ENCODE peak calls at places on chromosomes 1 and 21, in ten cellular contexts. J is A549, N is WTC11, B is omental fat pad, K is progenitor cell of endocrine pancreas, W is PC-3, S is right lobe of liver, V is NB4, F is HFF-Myc, O is cardiac muscle cell. H is an unnamed sample.

GRCh38 chr21:29077651-29078090 is 4.2 kb upstream of the CCT8 start:
- DNase-seq in V (no peak), J (peak), S (no peak), W (peak), N (no peak), F (no peak), B (no peak), O (no peak), K (no peak), H (no peak)

GRCh38 chr1:158024737-158025136 is 31.3 kb downstream of the KIRREL1 start:
- DNase-seq in N (no peak), W (no peak), K (no peak), S (no peak), F (no peak), O (no peak), V (peak), B (no peak), J (no peak), H (no peak)

GRCh38 chr1:7670334-7671145 is 100.6 kb upstream of the VAMP3 start:
- DNase-seq in S (no peak), O (no peak), J (no peak), B (no peak), F (no peak), K (no peak), V (no peak), N (no peak), W (no peak), H (no peak)

GRCh38 chr1:118716775-118717174 is 271.4 kb downstream of the TBX15 start:
- DNase-seq in K (no peak), V (peak), O (peak), W (peak), B (no peak), N (no peak), F (no peak), S (no peak), J (no peak), H (no peak)

GRCh38 chr1:76144233-76144632 is 69.7 kb downstream of the ST6GALNAC3 start:
- DNase-seq in F (no peak), O (no peak), W (no peak), B (no peak), K (no peak), J (no peak), V (no peak), N (no peak), S (no peak), H (no peak)

GRCh38 chr1:17539526-17540254 is at the start of gene ARHGEF10L:
- DNase-seq in K (peak), J (no peak), B (no peak), N (no peak), S (no peak), O (peak), W (no peak), F (no peak), V (no peak), H (no peak)

GRCh38 chr1:45929257-45929687 is 125.9 kb downstream of the MAST2 start:
- DNase-seq in S (no peak), W (peak), K (no peak), V (peak), N (peak), B (no peak), J (peak), F (no peak), O (peak), H (no peak)

GRCh38 chr1:158798531-158798930 is 17.5 kb upstream of the OR6N2 start:
- DNase-seq in F (no peak), V (no peak), B (no peak), O (no peak), K (no peak), W (peak), J (no peak), N (no peak), S (no peak), H (no peak)

GRCh38 chr1:247849616-247850015 is 7.4 kb upstream of the TRIM58 start:
- DNase-seq in W (peak), O (no peak), J (no peak), S (no peak), B (no peak), K (no peak), V (no peak), F (no peak), N (no peak), H (no peak)

GRCh38 chr1:157107702-157108101 is 8.1 kb upstream of the ETV3L start:
- DNase-seq in O (no peak), N (no peak), B (no peak), K (no peak), F (no peak), S (no peak), W (no peak), J (no peak), V (peak), H (no peak)

GRCh38 chr1:205648212-205648910 is 16.6 kb upstream of the ELK4 start:
- DNase-seq in W (no peak), K (no peak), V (no peak), S (no peak), O (peak), B (no peak), F (no peak), N (no peak), J (no peak), H (no peak)

GRCh38 chr1:6691507-6691906 is 10.1 kb downstream of the DNAJC11 start:
- DNase-seq in N (no peak), B (no peak), F (no peak), S (no peak), J (no peak), O (no peak), V (no peak), K (no peak), W (no peak), H (no peak)

GRCh38 chr1:68116643-68117235 is 66.3 kb upstream of the DIRAS3 start:
- DNase-seq in J (peak), O (peak), K (peak), F (no peak), W (peak), N (peak), S (peak), B (peak), V (peak), H (peak)

GRCh38 chr1:173894189-173894588 is 22.9 kb downstream of the SERPINC1 start:
- DNase-seq in S (no peak), K (no peak), O (no peak), V (no peak), W (no peak), F (no peak), N (no peak), J (no peak), B (no peak), H (no peak)

GRCh38 chr1:115343200-115343737 is 5.2 kb upstream of the NGF start:
- DNase-seq in N (no peak), B (no peak), F (no peak), J (no peak), W (no peak), O (no peak), K (no peak), V (no peak), S (no peak), H (no peak)

GRCh38 chr21:16407403-16408279 is 677.9 kb downstream of the USP25 start:
- DNase-seq in S (peak), F (no peak), N (no peak), O (peak), W (no peak), V (no peak), B (no peak), J (no peak), K (no peak), H (no peak)

GRCh38 chr1:32825181-32825580 is 7.7 kb downstream of the S100PBP start:
- DNase-seq in O (no peak), K (no peak), J (no peak), S (no peak), F (no peak), W (no peak), B (no peak), V (no peak), N (no peak), H (no peak)

GRCh38 chr1:184237588-184237987 is 149.2 kb upstream of the C1orf21 start:
- DNase-seq in N (no peak), W (no peak), S (no peak), F (no peak), J (no peak), V (no peak), B (no peak), O (no peak), K (no peak), H (no peak)

GRCh38 chr1:184244962-184245361 is 141.9 kb upstream of the C1orf21 start:
- DNase-seq in S (no peak), N (no peak), J (no peak), B (no peak), W (no peak), K (no peak), V (no peak), O (no peak), F (no peak), H (no peak)

GRCh38 chr1:184241446-184241845 is 145.4 kb upstream of the C1orf21 start:
- DNase-seq in S (no peak), J (no peak), N (no peak), F (no peak), K (no peak), B (no peak), V (no peak), W (no peak), O (no peak), H (no peak)

GRCh38 chr1:184242507-184242943 is 144.3 kb upstream of the C1orf21 start:
- DNase-seq in K (no peak), B (no peak), V (no peak), F (no peak), W (peak), O (peak), S (no peak), J (no peak), N (no peak), H (no peak)
- TF ChIP-seq CTCF in K (no peak), B (no peak), V (no peak), F (no peak), W (peak), O (no peak), S (peak), J (no peak), N (no peak), H (no peak)

DNA sequence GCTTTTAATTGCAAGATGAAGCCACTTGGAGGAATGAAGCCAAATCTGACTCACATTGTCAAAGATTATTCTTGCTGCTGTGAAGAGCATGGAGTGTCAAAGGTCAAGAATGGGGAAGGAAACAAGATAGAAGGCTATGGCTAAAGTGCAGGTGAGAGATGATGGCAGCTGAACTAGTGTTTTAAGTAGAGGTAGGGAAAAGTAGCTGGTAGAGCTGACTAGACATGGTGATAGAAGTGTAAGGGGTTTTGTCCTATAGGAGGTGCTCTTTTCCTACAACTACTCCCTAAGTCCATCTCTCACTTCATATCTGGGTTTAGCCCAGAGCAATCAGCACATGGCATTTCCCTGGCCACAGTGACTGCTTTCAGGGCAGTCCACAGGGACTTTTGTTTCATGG is 11.8 kb downstream of the UBE2T start:
- DNase-seq in F (no peak), S (peak), N (no peak), O (no peak), B (no peak), K (no peak), J (no peak), V (peak), W (no peak), H (no peak)
- TF ChIP-seq CTCF in F (no peak), S (no peak), N (peak), O (peak), B (no peak), K (no peak), J (peak), V (peak), W (peak), H (no peak)

GRCh38 chr1:184113251-184113650 is 61.7 kb downstream of the TSEN15 start:
- DNase-seq in K (no peak), S (no peak), N (no peak), F (no peak), J (no peak), B (no peak), V (no peak), W (no peak), O (peak), H (no peak)

GRCh38 chr1:184116287-184116686 is 64.8 kb downstream of the TSEN15 start:
- DNase-seq in F (no peak), S (no peak), O (no peak), J (no peak), V (no peak), K (no peak), W (no peak), B (no peak), N (no peak), H (no peak)

GRCh38 chr1:184112176-184112948 is 60.8 kb downstream of the TSEN15 start:
- DNase-seq in S (no peak), N (no peak), F (no peak), B (no peak), W (peak), J (no peak), V (no peak), K (no peak), O (no peak), H (no peak)

GRCh38 chr1:184114818-184115398 is 63.4 kb downstream of the TSEN15 start:
- DNase-seq in O (no peak), V (no peak), J (no peak), W (no peak), F (no peak), K (no peak), N (no peak), S (no peak), B (no peak), H (no peak)

DNA sequence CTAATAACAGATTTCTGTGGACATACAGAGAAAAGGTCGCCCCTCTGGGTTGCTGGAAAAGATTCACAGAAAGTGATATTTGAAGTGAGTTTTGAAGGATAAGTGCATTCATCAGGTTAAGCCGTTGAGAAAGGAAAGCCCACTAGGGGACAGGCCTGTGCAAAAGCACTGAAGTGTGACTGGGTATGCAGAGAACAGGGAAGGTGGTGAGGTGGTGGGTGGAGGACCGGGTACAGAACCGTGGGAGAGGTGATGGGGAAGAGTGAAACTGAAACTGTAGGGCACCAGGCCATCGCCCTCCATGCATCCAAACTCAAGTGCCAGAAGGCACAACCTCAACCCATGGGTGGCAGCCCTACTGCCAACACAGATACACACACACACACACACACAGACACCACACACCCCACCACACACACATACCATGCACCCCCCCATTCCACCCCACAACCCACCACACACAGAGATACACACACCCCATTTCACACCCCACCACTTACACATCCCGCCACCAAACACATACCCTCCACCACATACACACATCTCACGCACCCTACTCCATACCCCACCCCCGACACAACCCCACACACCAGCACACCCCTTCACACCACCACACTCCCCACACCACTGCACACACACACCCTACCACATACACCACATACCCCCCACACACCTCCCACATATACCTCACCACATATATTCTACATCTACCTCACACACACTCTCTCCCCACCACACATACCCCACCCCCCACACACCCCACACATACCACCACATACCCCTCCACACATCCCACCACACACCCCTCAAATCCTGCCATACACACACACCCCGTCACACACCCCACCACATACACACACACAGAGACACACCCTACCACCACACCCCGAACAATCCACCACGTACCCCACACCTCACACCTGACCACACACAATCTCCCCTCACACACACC is 59.0 kb downstream of the TSEN15 start:
- DNase-seq in B (no peak), F (no peak), W (no peak), N (no peak), V (peak), S (no peak), K (no peak), J (no peak), O (no peak), H (no peak)
- TF ChIP-seq CTCF in B (no peak), F (no peak), W (no peak), N (no peak), V (no peak), S (no peak), K (no peak), J (no peak), O (peak), H (no peak)

GRCh38 chr1:93448983-93449805 is 1.3 kb downstream of the FNBP1L start:
- DNase-seq in V (no peak), B (no peak), S (no peak), J (peak), N (peak), O (peak), K (peak), F (no peak), W (peak), H (peak)
- TF ChIP-seq CTCF in V (no peak), B (no peak), S (peak), J (peak), N (no peak), O (no peak), K (peak), F (no peak), W (peak), H (no peak)

GRCh38 chr1:223771469-223771813 is 59.1 kb downstream of the CAPN2 start:
- DNase-seq in W (no peak), S (no peak), K (no peak), J (no peak), O (no peak), N (no peak), V (no peak), B (no peak), F (no peak), H (no peak)
- TF ChIP-seq CTCF in W (no peak), S (no peak), K (no peak), J (no peak), O (no peak), N (no peak), V (no peak), B (no peak), F (no peak), H (no peak)